ENCODE peak calls at places on chromosomes 7 and 10, in eight cellular contexts. U is A549, E is IMR-90, L is HCT116, P is H1, W is SK-N-SH, A is GM12878, H is K562. O is an unnamed sample.

GRCh38 chr7:118517275-118517674 is 292.8 kb downstream of the ANKRD7 start:
- DNase-seq in U (no peak), E (no peak), L (no peak), P (no peak), W (no peak), A (no peak), H (no peak), O (no peak)

GRCh38 chr10:104734408-104734807 is 93.3 kb downstream of the SORCS3 start:
- DNase-seq in U (no peak), E (no peak), L (no peak), P (no peak), W (no peak), A (no peak), H (no peak), O (no peak)

GRCh38 chr10:121592155-121592890 is 5.9 kb downstream of the FGFR2 start:
- DNase-seq in U (no peak), E (no peak), L (no peak), P (no peak), W (no peak), A (no peak), H (no peak), O (no peak)

GRCh38 chr10:13585943-13586342 is 822 bp upstream of the PRPF18 start:
- DNase-seq in U (no peak), E (no peak), L (no peak), P (no peak), W (no peak), A (no peak), H (no peak), O (no peak)

GRCh38 chr10:103395754-103396066 is 565 bp downstream of the ATP5MK start:
- DNase-seq in U (peak; percentile 11), E (peak; percentile 7), L (no peak), P (no peak), W (no peak), A (no peak), H (peak; percentile 24), O (no peak)

GRCh38 chr10:33211123-33211878 is 123.2 kb downstream of the NRP1 start:
- DNase-seq in U (no peak), E (peak; percentile 92), L (no peak), P (no peak), W (peak; percentile 22), A (no peak), H (no peak), O (no peak)

GRCh38 chr10:77287647-77288120 is 349.9 kb downstream of the KCNMA1 start:
- DNase-seq in U (peak; percentile 67), E (no peak), L (no peak), P (no peak), W (no peak), A (no peak), H (no peak), O (no peak)

GRCh38 chr10:121595806-121596667 is 2.2 kb downstream of the FGFR2 start:
- DNase-seq in U (no peak), E (no peak), L (no peak), P (peak; percentile 73), W (no peak), A (no peak), H (no peak), O (no peak)

GRCh38 chr10:127737563-127738511 is 852 bp downstream of the FOXI2 start:
- DNase-seq in U (no peak), E (no peak), L (no peak), P (peak; percentile 62), W (peak; percentile 22), A (no peak), H (no peak), O (no peak)

GRCh38 chr10:62726638-62727037 is 77.9 kb upstream of the ADO start:
- DNase-seq in U (no peak), E (no peak), L (no peak), P (no peak), W (no peak), A (no peak), H (no peak), O (no peak)

GRCh38 chr7:101536232-101536631 is 92.9 kb downstream of the MYL10 start:
- DNase-seq in U (no peak), E (no peak), L (no peak), P (no peak), W (peak; percentile 79), A (no peak), H (no peak), O (peak; percentile 74)

GRCh38 chr10:11832042-11832441 is 8.9 kb downstream of the PROSER2 start:
- DNase-seq in U (no peak), E (no peak), L (no peak), P (no peak), W (no peak), A (no peak), H (no peak), O (peak; percentile 78)

GRCh38 chr7:54339074-54339473 is 203.1 kb upstream of the VSTM2A start:
- DNase-seq in U (no peak), E (no peak), L (no peak), P (no peak), W (peak; percentile 70), A (no peak), H (no peak), O (no peak)

GRCh38 chr7:28685660-28686417 is 272.3 kb downstream of the TRIL start:
- DNase-seq in U (peak; percentile 85), E (peak; percentile 99), L (peak; percentile 65), P (peak; percentile 57), W (peak; percentile 77), A (no peak), H (peak; percentile 69), O (peak; percentile 68)

GRCh38 chr7:28686418-28686800 is 271.7 kb downstream of the TRIL start:
- DNase-seq in U (peak; percentile 5), E (peak; percentile 79), L (no peak), P (peak; percentile 51), W (peak; percentile 49), A (no peak), H (peak; percentile 13), O (no peak)

GRCh38 chr7:28687631-28688030 is 270.5 kb downstream of the TRIL start:
- DNase-seq in U (no peak), E (no peak), L (no peak), P (no peak), W (no peak), A (no peak), H (no peak), O (no peak)

GRCh38 chr7:28684729-28685211 is 272.5 kb downstream of the CREB5 start:
- DNase-seq in U (no peak), E (no peak), L (no peak), P (no peak), W (no peak), A (no peak), H (no peak), O (no peak)

GRCh38 chr7:28685291-28685659 is 272.9 kb downstream of the TRIL start:
- DNase-seq in U (no peak), E (no peak), L (no peak), P (no peak), W (peak; percentile 28), A (no peak), H (no peak), O (no peak)
- TF ChIP-seq RAD21 in U (no peak), E (no peak), L (no peak), P (no peak), W (no peak), A (no peak), H (no peak), O (no peak)

DNA sequence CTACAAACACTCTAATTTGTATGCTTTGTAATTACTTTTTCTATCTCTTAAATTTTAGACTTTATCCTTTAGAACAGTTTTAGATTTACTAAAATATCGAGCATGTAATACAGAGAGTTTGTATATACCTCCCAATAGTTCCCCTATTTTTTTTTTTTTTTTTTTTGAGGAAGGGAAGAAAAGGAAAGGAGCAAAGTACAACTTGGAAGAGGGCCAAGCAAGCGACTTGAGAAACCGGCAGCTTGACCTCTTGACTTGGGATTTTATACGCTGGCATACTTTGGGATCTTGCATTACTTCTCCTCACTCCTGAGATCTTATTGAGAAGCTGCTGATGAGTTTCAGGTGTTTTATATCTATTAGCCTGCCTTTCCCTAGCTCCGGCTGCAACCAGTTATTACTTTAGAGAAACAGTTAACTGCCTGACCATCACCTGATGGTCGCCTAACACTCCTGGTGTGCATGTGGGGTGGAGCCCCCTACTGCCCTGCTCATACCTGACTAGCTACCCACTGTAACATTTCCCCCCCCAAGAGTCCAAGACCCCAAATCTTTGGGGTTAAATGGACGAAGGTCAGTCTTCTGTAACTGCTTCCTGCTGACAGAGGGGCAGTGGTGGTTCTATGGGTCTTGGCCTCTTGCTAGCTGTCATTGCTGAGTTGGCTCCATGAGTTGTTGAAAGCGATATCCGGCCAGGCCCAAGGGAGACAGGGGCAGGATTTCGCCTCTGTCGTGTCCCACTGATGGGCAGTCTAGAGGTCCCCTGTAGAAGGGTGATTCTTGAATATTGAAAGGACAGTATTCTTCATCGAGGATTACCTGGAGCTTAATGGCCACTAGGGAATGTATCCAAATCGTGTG is 28.5 kb downstream of the MKLN1 start:
- DNase-seq in U (peak; percentile 42), E (no peak), L (no peak), P (no peak), W (no peak), A (no peak), H (peak; percentile 60), O (no peak)
- TF ChIP-seq RAD21 in U (no peak), E (no peak), L (no peak), P (no peak), W (no peak), A (no peak), H (no peak), O (no peak)

DNA sequence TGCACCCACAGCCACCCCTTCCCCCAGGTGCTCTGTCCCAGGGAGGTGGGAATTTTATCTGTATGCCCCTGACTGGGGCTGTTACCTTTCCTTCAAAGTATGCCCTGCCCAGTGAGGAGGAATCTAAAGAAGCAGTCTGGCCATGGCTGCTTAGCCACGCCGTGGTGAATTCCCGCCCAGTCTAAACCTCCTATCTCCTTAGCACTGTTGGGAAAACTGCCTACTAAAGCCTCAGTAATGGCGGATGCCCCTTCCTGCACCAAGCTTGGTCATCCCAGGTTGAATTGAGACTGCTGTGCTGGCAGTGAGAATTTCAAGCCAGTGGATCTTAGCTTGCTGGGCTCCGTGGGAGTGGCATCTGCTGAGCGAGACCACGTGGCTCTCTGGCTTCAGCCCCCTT is 87.1 kb downstream of the ABCC2 start:
- DNase-seq in U (no peak), E (no peak), L (no peak), P (no peak), W (no peak), A (no peak), H (no peak), O (no peak)
- TF ChIP-seq RAD21 in U (no peak), E (no peak), L (no peak), P (no peak), W (no peak), A (no peak), H (no peak), O (no peak)

GRCh38 chr7:38704751-38705150 is 73.6 kb upstream of the AMPH start:
- DNase-seq in U (no peak), E (no peak), L (no peak), P (no peak), W (no peak), A (no peak), H (no peak), O (no peak)

GRCh38 chr7:38704041-38704547 is 72.9 kb upstream of the AMPH start:
- DNase-seq in U (no peak), E (peak; percentile 18), L (no peak), P (no peak), W (no peak), A (no peak), H (no peak), O (no peak)

DNA sequence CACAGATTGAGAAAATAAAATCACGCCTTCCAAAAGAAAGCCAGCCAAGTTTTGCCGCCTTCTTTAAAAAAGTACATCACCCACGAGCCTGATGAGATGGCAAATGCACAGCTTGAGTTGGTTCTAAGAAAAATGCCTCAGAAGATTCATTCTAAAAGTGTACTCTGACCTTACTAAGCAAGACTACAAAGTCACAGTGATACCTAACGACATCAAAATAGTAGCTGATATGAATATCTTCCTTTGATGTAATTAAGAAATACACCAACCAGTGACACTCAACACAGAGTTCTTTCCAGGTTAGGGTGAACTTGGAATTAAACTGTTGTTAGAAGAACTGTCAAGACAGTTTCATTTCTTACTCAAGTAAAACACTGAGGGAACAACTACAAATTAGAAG is 78.0 kb upstream of the AMPH start:
- DNase-seq in U (no peak), E (no peak), L (no peak), P (no peak), W (no peak), A (no peak), H (no peak), O (no peak)
- TF ChIP-seq RAD21 in U (no peak), E (no peak), L (no peak), P (no peak), W (no peak), A (no peak), H (no peak), O (no peak)